ENCODE peak calls at places on chromosomes 2 and 18, in seven cellular contexts. H is kidney, M is hepatocyte, B is right cardiac atrium, K is astrocyte, V is transverse colon, Q is heart left ventricle. X is an unnamed sample.

GRCh38 chr2:84911135-84911678 is 5.8 kb downstream of the TMSB10 start:
- DNase-seq in H (no peak), M (no peak), B (no peak), K (no peak), V (no peak), Q (no peak), X (no peak)

GRCh38 chr18:79567481-79568147 is 112.0 kb upstream of the CTDP1 start:
- DNase-seq in H (peak; percentile 66), M (peak; percentile 69), B (peak; percentile 80), K (peak; percentile 98), V (no peak), Q (peak; percentile 85), X (peak; percentile 47)

GRCh38 chr2:5394223-5394622 is 298.0 kb upstream of the SOX11 start:
- DNase-seq in H (no peak), M (no peak), B (no peak), K (peak; percentile 9), V (no peak), Q (no peak), X (no peak)

GRCh38 chr2:1741851-1742250 is 2.5 kb downstream of the PXDN start:
- DNase-seq in H (peak; percentile 43), M (no peak), B (peak; percentile 7), K (no peak), V (no peak), Q (no peak), X (peak; percentile 14)

GRCh38 chr2:141595531-141595930 is 535.3 kb downstream of the LRP1B start:
- DNase-seq in H (no peak), M (no peak), B (no peak), K (no peak), V (no peak), Q (no peak), X (no peak)

GRCh38 chr2:48753228-48753627 is 2.3 kb downstream of the LHCGR start:
- DNase-seq in H (no peak), M (no peak), B (no peak), K (no peak), V (no peak), Q (no peak), X (no peak)

GRCh38 chr2:100234141-100234540 is 88.2 kb downstream of the LONRF2 start:
- DNase-seq in H (no peak), M (no peak), B (no peak), K (peak; percentile 84), V (no peak), Q (no peak), X (no peak)

GRCh38 chr2:203998195-203998804 is 61.7 kb downstream of the ICOS start:
- DNase-seq in H (no peak), M (no peak), B (no peak), K (peak; percentile 72), V (no peak), Q (no peak), X (no peak)

GRCh38 chr2:64448069-64448468 is 5.9 kb upstream of the LGALSL start:
- DNase-seq in H (no peak), M (no peak), B (no peak), K (peak; percentile 6), V (no peak), Q (no peak), X (no peak)

GRCh38 chr2:3108105-3108504 is 269.5 kb downstream of the EIPR1 start:
- DNase-seq in H (peak; percentile 56), M (no peak), B (no peak), K (no peak), V (no peak), Q (no peak), X (no peak)

GRCh38 chr2:127138281-127138680 is 31.3 kb upstream of the BIN1 start:
- DNase-seq in H (peak; percentile 55), M (no peak), B (no peak), K (no peak), V (no peak), Q (no peak), X (no peak)

GRCh38 chr2:175941699-175942098 is 60.4 kb downstream of the LNPK start:
- DNase-seq in H (no peak), M (no peak), B (no peak), K (no peak), V (no peak), Q (no peak), X (no peak)

GRCh38 chr2:205556357-205556756 is 125.9 kb upstream of the NRP2 start:
- DNase-seq in H (no peak), M (no peak), B (no peak), K (no peak), V (no peak), Q (no peak), X (no peak)

GRCh38 chr2:54897420-54898310 is 152.6 kb downstream of the RTN4 start:
- DNase-seq in H (no peak), M (no peak), B (no peak), K (no peak), V (no peak), Q (no peak), X (no peak)

GRCh38 chr2:198077477-198077876 is 273.1 kb downstream of the PLCL1 start:
- DNase-seq in H (no peak), M (no peak), B (no peak), K (no peak), V (no peak), Q (no peak), X (no peak)

GRCh38 chr2:101272045-101272784 is 19.5 kb downstream of the CNOT11 start:
- DNase-seq in H (no peak), M (no peak), B (no peak), K (no peak), V (no peak), Q (no peak), X (no peak)

GRCh38 chr2:197877038-197877437 is 72.6 kb downstream of the PLCL1 start:
- DNase-seq in H (no peak), M (no peak), B (no peak), K (peak; percentile 6), V (no peak), Q (no peak), X (no peak)

GRCh38 chr2:50133766-50134165 is 898.2 kb downstream of the NRXN1 start:
- DNase-seq in H (no peak), M (no peak), B (no peak), K (no peak), V (no peak), Q (no peak), X (no peak)

GRCh38 chr2:234670052-234670451 is 173.2 kb upstream of the ARL4C start:
- DNase-seq in H (no peak), M (no peak), B (no peak), K (peak; percentile 92), V (no peak), Q (no peak), X (no peak)

GRCh38 chr2:163715199-163715598 is 20.6 kb downstream of the FIGN start:
- DNase-seq in H (no peak), M (no peak), B (no peak), K (no peak), V (no peak), Q (no peak), X (no peak)

GRCh38 chr2:26847663-26848335 is at the start of gene DPYSL5:
- DNase-seq in H (peak; percentile 72), M (peak; percentile 46), B (peak; percentile 23), K (no peak), V (no peak), Q (no peak), X (no peak)

GRCh38 chr2:240981273-240981672 is 17.1 kb upstream of the SNED1 start:
- DNase-seq in H (peak; percentile 22), M (no peak), B (no peak), K (peak; percentile 14), V (no peak), Q (no peak), X (no peak)

GRCh38 chr2:235641333-235641732 is 147.5 kb downstream of the AGAP1 start:
- DNase-seq in H (no peak), M (no peak), B (peak; percentile 76), K (peak; percentile 51), V (no peak), Q (no peak), X (no peak)

DNA sequence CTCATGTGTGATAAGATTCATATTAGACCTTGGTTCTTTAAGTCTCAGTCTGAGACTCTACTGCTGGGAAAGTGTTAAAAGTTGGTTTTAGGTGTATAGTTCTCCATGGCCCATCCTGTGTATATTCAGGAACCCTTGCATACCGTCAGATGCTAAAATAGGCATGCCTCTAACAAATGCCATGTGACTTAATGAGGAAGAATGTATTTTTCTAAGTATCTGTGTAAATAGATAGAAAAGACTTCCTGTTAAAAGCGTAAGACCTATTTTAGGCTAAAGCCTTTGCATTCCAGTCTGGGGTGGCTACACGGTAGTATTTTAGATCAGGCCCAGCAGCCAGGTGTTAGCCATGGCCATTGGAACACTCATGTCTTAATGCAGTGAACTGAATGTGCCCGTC is 73.3 kb downstream of the RHBDD1 start:
- DNase-seq in H (no peak), M (no peak), B (no peak), K (no peak), V (no peak), Q (no peak), X (no peak)
- H3K4me1 ChIP-seq in H (peaks cover 3% of the 10 kb centered on the region), M (peaks cover 9% of the 10 kb centered on the region), B (no peaks in the 10 kb centered on the region), K (peaks cover 4% of the 10 kb centered on the region), V (peaks cover 16% of the 10 kb centered on the region), Q (no peaks in the 10 kb centered on the region), X (no peaks in the 10 kb centered on the region)

GRCh38 chr2:179265082-179265575 is 497 bp upstream of the SESTD1 start:
- DNase-seq in H (no peak), M (no peak), B (no peak), K (peak; percentile 25), V (no peak), Q (no peak), X (no peak)
- H3K4me3 ChIP-seq in H (peak overlapping the region; percentile 55), M (peak overlapping the region; percentile 83), B (peak overlapping the region; percentile 95), K (peak overlapping the region; percentile 80), V (peak overlapping the region; percentile 88), Q (peak overlapping the region; percentile 90), X (peak overlapping the region; percentile 80)

DNA sequence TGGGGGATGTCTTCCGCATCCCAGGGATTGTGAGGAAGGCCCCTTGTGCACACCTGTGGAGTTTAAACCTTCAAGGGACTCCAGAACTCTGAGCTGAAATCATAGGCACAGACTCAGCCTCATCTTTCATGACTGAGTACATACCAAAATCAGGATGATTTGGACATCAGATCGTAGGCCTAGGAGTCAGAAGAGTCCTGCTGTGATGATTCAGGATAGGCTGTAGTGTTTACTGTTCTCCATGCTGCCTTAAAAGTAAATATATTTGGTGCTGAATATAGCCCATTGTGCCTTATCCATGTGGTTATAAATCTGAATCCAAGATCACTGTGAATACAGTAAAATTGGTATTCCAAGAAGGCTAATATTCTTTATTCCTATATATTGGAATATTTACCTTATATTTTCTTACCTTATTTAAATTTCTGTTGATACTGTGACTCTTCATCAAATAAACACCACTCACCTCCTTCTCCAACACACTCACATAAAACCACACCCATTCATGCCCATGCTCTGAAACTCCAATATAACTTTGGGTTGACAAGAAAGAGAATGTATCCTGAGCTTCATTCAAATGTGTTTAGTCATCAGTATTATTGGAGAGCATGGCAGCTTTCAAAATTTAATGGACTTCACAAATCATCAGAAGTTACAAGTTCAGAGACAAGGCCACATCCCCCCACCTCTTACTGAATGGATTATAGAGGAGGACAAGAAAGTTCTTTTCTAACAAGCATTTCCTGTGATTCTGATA is 561.4 kb upstream of the LINC00305 start:
- DNase-seq in H (no peak), M (no peak), B (no peak), K (no peak), V (no peak), Q (no peak), X (no peak)
- H3K4me1 ChIP-seq in H (no peaks in the 10 kb centered on the region), M (peaks cover 13% of the 10 kb centered on the region), B (no peaks in the 10 kb centered on the region), K (no peaks in the 10 kb centered on the region), V (peaks cover 3% of the 10 kb centered on the region), Q (no peaks in the 10 kb centered on the region), X (no peaks in the 10 kb centered on the region)

DNA sequence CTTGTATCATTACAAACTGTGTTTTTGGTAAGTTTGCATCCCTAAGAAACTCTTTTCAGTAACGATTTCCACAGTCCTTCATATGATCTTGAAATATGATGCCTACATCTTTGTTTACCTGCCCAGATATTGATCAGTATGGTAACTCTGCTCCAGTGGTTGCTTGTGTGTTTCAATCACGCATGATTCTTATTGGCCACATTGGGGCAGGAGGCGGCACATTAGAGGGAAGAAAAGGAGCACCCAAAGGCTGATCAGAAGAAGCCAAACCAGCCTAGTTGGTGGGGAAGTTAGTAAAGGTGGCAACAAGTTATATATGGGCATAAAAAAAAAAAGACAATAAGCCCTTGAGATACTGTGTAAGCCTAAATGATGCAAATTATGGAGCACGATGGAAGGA is 158.9 kb downstream of the RHBDD1 start:
- DNase-seq in H (no peak), M (no peak), B (no peak), K (peak; percentile 3), V (no peak), Q (no peak), X (no peak)
- H3K4me3 ChIP-seq in H (no peak overlapping the region), M (no peak overlapping the region), B (no peak overlapping the region), K (no peak overlapping the region), V (no peak overlapping the region), Q (no peak overlapping the region), X (no peak overlapping the region)

X was measured in lower lobe of right lung.